ENCODE peak calls at places on chromosome 1, in five cellular contexts. V is cardiac fibroblast; Y is kidney epithelial cell; X is A172; O is CD8-positive, alpha-beta T cell. W is an unnamed sample.

GRCh38 chr1:44407430-44408180 is 2.5 kb downstream of the RNF220 start:
- DNase-seq in Y (no peak), X (no peak), O (no peak), V (no peak), W (no peak)

GRCh38 chr1:24294757-24295371 is 24.3 kb upstream of the GRHL3 start:
- DNase-seq in O (no peak), Y (peak; percentile 77), X (peak; percentile 64), V (peak; percentile 94), W (peak; percentile 79)

GRCh38 chr1:79497193-79497773 is 490.8 kb upstream of the ADGRL4 start:
- DNase-seq in X (peak; percentile 2), O (no peak), Y (peak; percentile 5), V (peak; percentile 57), W (no peak)

GRCh38 chr1:241716915-241717651 is 65.0 kb downstream of the WDR64 start:
- DNase-seq in O (peak; percentile 53), Y (no peak), V (no peak), X (no peak), W (peak; percentile 22)

GRCh38 chr1:25056536-25056935 is 126.5 kb upstream of the RUNX3 start:
- DNase-seq in V (no peak), O (no peak), X (no peak), Y (no peak), W (no peak)

GRCh38 chr1:32920833-32921232 is 19.6 kb upstream of the TMEM54 start:
- DNase-seq in O (no peak), X (no peak), V (peak; percentile 38), Y (no peak), W (no peak)

GRCh38 chr1:17662296-17662695 is 92.8 kb upstream of the ACTL8 start:
- DNase-seq in O (no peak), X (no peak), Y (no peak), V (no peak), W (no peak)

GRCh38 chr1:64969305-64970066 is 3.1 kb upstream of the JAK1 start:
- DNase-seq in V (peak; percentile 40), Y (no peak), O (no peak), X (no peak), W (no peak)

GRCh38 chr1:39960461-39960958 is 5.6 kb downstream of the MFSD2A start:
- DNase-seq in O (peak; percentile 53), Y (no peak), V (no peak), X (no peak), W (no peak)

GRCh38 chr1:34144743-34145142 is 20.3 kb downstream of the CSMD2 start:
- DNase-seq in V (no peak), O (no peak), X (no peak), Y (no peak), W (no peak)

GRCh38 chr1:24970399-24970753 is 40.3 kb upstream of the RUNX3 start:
- DNase-seq in Y (no peak), X (peak; percentile 47), O (no peak), V (peak; percentile 35), W (no peak)

GRCh38 chr1:119828266-119828665 is 17.0 kb upstream of the REG4 start:
- DNase-seq in O (no peak), V (no peak), Y (no peak), X (no peak), W (no peak)

GRCh38 chr1:3312894-3313578 is 141.4 kb upstream of the ARHGEF16 start:
- DNase-seq in O (no peak), X (peak; percentile 96), Y (peak; percentile 88), V (peak; percentile 98), W (peak; percentile 44)

GRCh38 chr1:9573723-9574122 is 15.0 kb upstream of the TMEM201 start:
- DNase-seq in O (no peak), V (peak; percentile 55), Y (no peak), X (no peak), W (no peak)

GRCh38 chr1:213135572-213135971 is 84.5 kb downstream of the RPS6KC1 start:
- DNase-seq in Y (no peak), V (peak; percentile 41), O (no peak), X (no peak), W (no peak)

GRCh38 chr1:8914471-8914870 is 31.2 kb upstream of the CA6 start:
- DNase-seq in V (no peak), O (no peak), Y (no peak), X (no peak), W (no peak)

GRCh38 chr1:169894424-169895145 is 889 bp upstream of the SCYL3 start:
- DNase-seq in O (no peak), V (no peak), Y (no peak), X (no peak), W (no peak)

GRCh38 chr1:15696956-15697521 is 12.9 kb downstream of the PLEKHM2 start:
- DNase-seq in O (peak; percentile 55), Y (no peak), X (no peak), V (no peak), W (no peak)

GRCh38 chr1:23369335-23370013 is at the start of gene ZNF436:
- DNase-seq in X (peak; percentile 48), O (peak; percentile 52), V (peak; percentile 96), Y (no peak), W (no peak)

GRCh38 chr1:224786533-224787249 is 142.8 kb upstream of the DNAH14 start:
- DNase-seq in Y (no peak), V (no peak), O (no peak), X (peak; percentile 51), W (peak; percentile 22)

GRCh38 chr1:42937836-42938595 is 20.7 kb downstream of the SLC2A1 start:
- DNase-seq in O (no peak), Y (no peak), V (no peak), X (peak; percentile 60), W (no peak)

GRCh38 chr1:228037401-228038386 is 30.9 kb downstream of the WNT3A start:
- DNase-seq in O (peak; percentile 46), Y (no peak), X (no peak), V (peak; percentile 14), W (no peak)

GRCh38 chr1:109499661-109500536 is 6.0 kb downstream of the CYB561D1 start:
- DNase-seq in Y (peak; percentile 74), V (peak; percentile 46), X (peak; percentile 40), O (peak; percentile 80), W (no peak)

GRCh38 chr1:20724364-20725188 is 6.8 kb upstream of the KIF17 start:
- DNase-seq in X (no peak), V (no peak), Y (no peak), O (peak; percentile 37), W (no peak)

GRCh38 chr1:198959676-198960075 is 320.8 kb downstream of the PTPRC start:
- DNase-seq in V (no peak), X (no peak), Y (no peak), O (no peak), W (no peak)